ENCODE peak calls at places on chromosome 5, in six cellular contexts. F, C, Q, X, L and H are unnamed samples.

GRCh38 chr5:53930457-53930856 is 370.0 kb downstream of the NDUFS4 start:
- DNase-seq in F (peak), L (no peak), Q (no peak), C (no peak), X (no peak), H (no peak)

GRCh38 chr5:131538177-131538593 is 96.8 kb downstream of the RAPGEF6 start:
- DNase-seq in X (no peak), F (peak), Q (no peak), L (peak), C (no peak), H (no peak)

GRCh38 chr5:23072179-23072578 is 219.0 kb upstream of the CDH12 start:
- DNase-seq in F (no peak), L (no peak), X (no peak), C (no peak), Q (no peak), H (no peak)

GRCh38 chr5:174751154-174751990 is 27.0 kb downstream of the MSX2 start:
- DNase-seq in Q (peak), C (no peak), F (no peak), X (peak), L (no peak), H (peak)

GRCh38 chr5:1783214-1783551 is 16.5 kb downstream of the MRPL36 start:
- DNase-seq in F (no peak), C (peak), X (no peak), Q (no peak), L (no peak), H (peak)

GRCh38 chr5:180631549-180632392 is 17.6 kb downstream of the FLT4 start:
- DNase-seq in F (no peak), C (no peak), X (no peak), L (no peak), Q (no peak), H (peak)

GRCh38 chr5:77972545-77973252 is 196.6 kb upstream of the TBCA start:
- DNase-seq in C (no peak), Q (no peak), X (no peak), L (no peak), F (no peak), H (peak)

GRCh38 chr5:112210430-112211005 is 208.6 kb downstream of the EPB41L4A start:
- DNase-seq in Q (peak), L (peak), F (peak), C (no peak), X (peak), H (peak)

GRCh38 chr5:145976431-145977155 is 40.2 kb downstream of the SH3RF2 start:
- DNase-seq in F (no peak), L (peak), Q (no peak), X (no peak), C (no peak), H (no peak)

GRCh38 chr5:91219141-91219802 is 163.8 kb downstream of the ARRDC3 start:
- DNase-seq in F (peak), L (no peak), Q (no peak), X (no peak), C (no peak), H (no peak)

GRCh38 chr5:168217497-168217896 is 73.9 kb upstream of the WWC1 start:
- DNase-seq in L (no peak), X (no peak), F (no peak), C (no peak), Q (no peak), H (no peak)

GRCh38 chr5:147303976-147304375 is 69.2 kb downstream of the STK32A start:
- DNase-seq in Q (no peak), F (peak), C (no peak), X (no peak), L (peak), H (no peak)